ENCODE peak calls at places on chromosomes 5 and 9, in four cellular contexts. O is tibial nerve, J is IMR-90, E is mesendoderm. A is an unnamed sample. For H3K36me3, the result is how much of the 10 kb centered on the place peaks cover.

GRCh38 chr9:70340572-70340971 is 73.9 kb downstream of the KLF9 start:
- DNase-seq in J (peak), O (no peak), E (no peak), A (no peak)

GRCh38 chr9:80040457-80040856 is 468.7 kb downstream of the TLE4 start:
- DNase-seq in E (peak), J (no peak), O (no peak), A (no peak)

GRCh38 chr5:119501671-119502179 is 49.4 kb downstream of the HSD17B4 start:
- DNase-seq in O (no peak), J (no peak), E (no peak), A (no peak)

GRCh38 chr9:131678499-131679111 is 61.3 kb downstream of the RAPGEF1 start:
- DNase-seq in O (peak), E (peak), J (peak), A (no peak)

GRCh38 chr9:86185872-86186271 is 73.6 kb downstream of the C9orf153 start:
- DNase-seq in J (peak), E (no peak), O (no peak), A (no peak)

GRCh38 chr9:19999491-20000057 is 210.7 kb upstream of the SLC24A2 start:
- DNase-seq in E (no peak), J (peak), O (no peak), A (no peak)

GRCh38 chr5:1322955-1323802 is 21.7 kb downstream of the CLPTM1L start:
- DNase-seq in E (no peak), J (no peak), O (no peak), A (no peak)

GRCh38 chr5:144198386-144198785 is 27.7 kb downstream of the KCTD16 start:
- DNase-seq in O (no peak), E (no peak), J (peak), A (no peak)

GRCh38 chr9:7403839-7404238 is 395.7 kb downstream of the DMAC1 start:
- DNase-seq in O (no peak), E (no peak), J (no peak), A (no peak)

GRCh38 chr5:53994148-53994547 is 316.2 kb downstream of the ARL15 start:
- DNase-seq in O (no peak), J (peak), E (no peak), A (no peak)

GRCh38 chr9:108151161-108151586 is 661.6 kb upstream of the KLF4 start:
- DNase-seq in E (no peak), O (no peak), J (peak), A (no peak)

GRCh38 chr5:85388752-85389151 is 1004.1 kb upstream of the EDIL3 start:
- DNase-seq in J (no peak), E (no peak), O (no peak), A (no peak)

GRCh38 chr5:169748189-169748588 is 111.1 kb downstream of the DOCK2 start:
- DNase-seq in J (no peak), O (no peak), E (no peak), A (no peak)

GRCh38 chr5:87944553-87945320 is 323.9 kb downstream of the TMEM161B start:
- DNase-seq in O (no peak), J (no peak), E (peak), A (no peak)

GRCh38 chr5:17315710-17316221 is 98.3 kb downstream of the BASP1 start:
- DNase-seq in J (peak), O (no peak), E (no peak), A (no peak)

GRCh38 chr9:972512-973294 is 3.8 kb upstream of the DMRT3 start:
- DNase-seq in J (no peak), E (no peak), O (no peak), A (no peak)

GRCh38 chr9:134139081-134139480 is 3.2 kb downstream of the WDR5 start:
- DNase-seq in E (no peak), J (peak), O (no peak), A (no peak)

GRCh38 chr9:19023078-19023477 is 9.9 kb downstream of the SAXO1 start:
- DNase-seq in O (no peak), E (no peak), J (no peak), A (no peak)

GRCh38 chr9:36136894-36137391 is 410 bp downstream of the GLIPR2 start:
- DNase-seq in J (no peak), E (peak), O (no peak), A (no peak)

GRCh38 chr5:26955161-26955560 is 83.2 kb downstream of the CDH9 start:
- DNase-seq in J (no peak), E (peak), O (no peak), A (no peak)

GRCh38 chr9:93670208-93671029 is 94.0 kb downstream of the PHF2 start:
- DNase-seq in J (peak), O (no peak), E (no peak), A (no peak)

GRCh38 chr5:56763711-56764466 is 51.5 kb upstream of the MAP3K1 start:
- DNase-seq in J (peak), O (no peak), E (peak), A (no peak)

GRCh38 chr9:106697799-106698591 is 165.0 kb upstream of the ZNF462 start:
- DNase-seq in E (no peak), J (peak), O (peak), A (no peak)

GRCh38 chr5:142078251-142078650 is 30.3 kb upstream of the NDFIP1 start:
- DNase-seq in O (no peak), J (no peak), E (no peak), A (no peak)

GRCh38 chr5:59685131-59685530 is 208.4 kb downstream of the PDE4D start:
- DNase-seq in J (no peak), O (no peak), E (no peak), A (no peak)

GRCh38 chr9:36686471-36686870 is 113.8 kb downstream of the MELK start:
- DNase-seq in E (no peak), O (no peak), J (no peak), A (no peak)

GRCh38 chr5:25993701-25994100 is 1044.7 kb downstream of the CDH9 start:
- DNase-seq in E (no peak), O (no peak), J (no peak), A (no peak)

GRCh38 chr5:106311230-106311629 is 1359.5 kb downstream of the EFNA5 start:
- DNase-seq in E (no peak), O (peak), J (peak), A (no peak)

GRCh38 chr5:38556599-38557308 is at the start of gene LIFR:
- DNase-seq in O (peak), J (peak), E (peak), A (no peak)

GRCh38 chr5:132414634-132415377 is 45.3 kb downstream of the SLC22A5 start:
- DNase-seq in O (no peak), J (no peak), E (no peak), A (no peak)

GRCh38 chr5:110048508-110048907 is 358.8 kb downstream of the MAN2A1 start:
- DNase-seq in E (peak), J (no peak), O (no peak), A (no peak)

GRCh38 chr5:30693326-30693725 is 500.2 kb upstream of the CDH6 start:
- DNase-seq in O (no peak), E (no peak), J (no peak), A (no peak)

GRCh38 chr5:163245584-163245983 is 191.8 kb upstream of the CCNG1 start:
- DNase-seq in E (peak), O (no peak), J (no peak), A (no peak)

GRCh38 chr9:127586537-127586936 is 25.5 kb upstream of the STXBP1 start:
- DNase-seq in E (peak), J (peak), O (peak), A (no peak)

GRCh38 chr5:119301210-119301609 is 54.6 kb upstream of the TNFAIP8 start:
- DNase-seq in J (no peak), E (no peak), O (no peak), A (no peak)

GRCh38 chr5:180054226-180054625 is 17.3 kb downstream of the RNF130 start:
- DNase-seq in O (no peak), E (no peak), J (no peak), A (no peak)

GRCh38 chr5:139611703-139612584 is 36.2 kb upstream of the CXXC5 start:
- DNase-seq in O (no peak), J (no peak), E (no peak), A (no peak)
- H3K36me3 ChIP-seq in O (under half), J (under half), E (under half), A (under half)

DNA sequence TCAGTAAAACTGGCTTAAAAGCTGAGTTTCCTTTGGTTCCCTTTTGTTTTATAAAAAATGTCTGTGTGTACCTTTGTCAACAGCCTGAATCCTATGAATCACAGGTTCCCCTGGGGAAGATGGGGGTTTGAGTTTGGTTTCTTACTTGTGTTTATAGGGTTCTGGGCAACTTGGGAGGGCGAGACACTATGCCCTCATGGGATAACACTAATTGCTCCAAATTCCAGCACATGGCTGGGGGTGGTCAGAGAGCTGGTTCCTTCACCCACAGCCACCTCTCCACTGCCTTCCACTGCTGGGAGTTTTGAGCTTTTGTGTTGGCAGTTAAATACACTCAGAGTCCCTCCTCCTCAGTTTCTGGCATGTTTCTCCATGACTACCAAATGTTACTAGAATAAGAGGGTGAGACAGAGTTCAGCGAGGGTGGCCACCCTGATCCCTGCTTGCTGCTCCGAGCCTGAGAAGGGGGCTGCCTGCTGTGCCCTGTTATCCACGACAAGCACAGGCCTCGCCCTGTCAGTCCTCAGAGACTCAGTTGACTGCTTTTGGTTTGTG is 83.0 kb upstream of the EPB41L4B start:
- DNase-seq in J (no peak), O (no peak), E (no peak), A (no peak)
- H3K36me3 ChIP-seq in J (under half), O (under half), E (under half), A (half or more)

DNA sequence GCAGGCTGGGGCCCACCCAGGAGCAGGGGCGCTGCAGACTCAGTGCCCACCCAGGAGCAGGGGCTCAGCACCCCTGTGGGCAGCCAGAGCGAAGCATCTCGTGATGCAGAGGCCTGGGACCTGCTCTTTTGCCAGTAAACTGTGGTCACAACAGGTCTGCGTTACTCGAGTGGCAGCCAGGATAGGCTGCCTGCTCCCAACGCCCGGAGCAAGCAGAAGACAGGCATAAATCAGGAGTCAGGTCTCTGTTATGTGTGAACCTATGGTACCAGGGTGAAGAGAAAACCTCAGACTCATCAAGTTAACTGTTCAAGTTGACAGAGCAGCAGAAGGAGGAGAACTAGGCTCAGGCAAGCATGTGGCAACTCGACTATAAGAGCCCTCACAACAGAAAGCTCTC is 71.9 kb downstream of the GOLPH3 start:
- DNase-seq in E (no peak), O (no peak), J (no peak), A (no peak)
- H3K36me3 ChIP-seq in E (under half), O (under half), J (half or more), A (half or more)

GRCh38 chr9:123127512-123128075 is 94.1 kb downstream of the GPR21 start:
- DNase-seq in O (no peak), J (no peak), E (no peak), A (no peak)
- H3K36me3 ChIP-seq in O (under half), J (under half), E (under half), A (under half)

GRCh38 chr5:124602925-124603650 is 143.4 kb downstream of the ZNF608 start:
- DNase-seq in E (no peak), O (no peak), J (no peak), A (no peak)

GRCh38 chr5:124605516-124605915 is 140.9 kb downstream of the ZNF608 start:
- DNase-seq in E (no peak), J (peak), O (peak), A (no peak)

GRCh38 chr5:124599048-124599973 is 147.1 kb downstream of the ZNF608 start:
- DNase-seq in J (peak), O (no peak), E (no peak), A (no peak)

GRCh38 chr5:124606116-124606515 is 140.3 kb downstream of the ZNF608 start:
- DNase-seq in E (no peak), J (no peak), O (no peak), A (no peak)

GRCh38 chr5:124604419-124604818 is 142.0 kb downstream of the ZNF608 start:
- DNase-seq in J (no peak), O (no peak), E (no peak), A (no peak)
- H3K36me3 ChIP-seq in J (under half), O (under half), E (under half), A (under half)

DNA sequence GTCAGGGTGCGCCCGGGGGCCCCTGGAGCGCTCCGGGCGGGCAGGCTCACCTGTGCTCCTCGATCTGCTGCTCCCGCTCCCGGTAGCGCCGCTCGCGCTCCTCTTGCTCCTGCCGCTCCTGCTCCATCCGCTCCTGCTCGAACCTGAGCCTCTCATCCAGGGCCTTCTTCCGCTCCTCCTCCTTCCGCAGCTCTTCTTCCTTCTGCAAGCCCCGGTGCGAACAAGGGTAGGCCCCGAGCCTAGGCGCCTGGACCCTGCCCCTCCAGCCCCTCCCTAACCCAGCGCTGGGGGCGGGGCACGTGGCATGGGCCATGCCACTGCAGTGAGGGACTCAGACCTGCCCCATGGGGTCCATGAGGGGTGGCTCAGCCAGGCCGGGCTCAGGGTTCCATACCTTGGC is 6.6 kb downstream of the DBN1 start:
- DNase-seq in E (no peak), J (no peak), O (no peak), A (no peak)
- H3K36me3 ChIP-seq in E (under half), J (half or more), O (under half), A (under half)